ENCODE peak calls at places on chromosome 10, in four cellular contexts. B is GM06990, J is AG04449, I is MCF 10A. S is an unnamed sample.

GRCh38 chr10:50552771-50553535 is 70.8 kb downstream of the SGMS1 start:
- DNase-seq in B (no peak), J (no peak), I (peak; percentile 66), S (no peak)

GRCh38 chr10:68561804-68562649 is 1.9 kb downstream of the TET1 start:
- DNase-seq in B (no peak), J (no peak), I (no peak), S (no peak)

GRCh38 chr10:118594392-118595063 is 920 bp downstream of the PRLHR start:
- DNase-seq in B (no peak), J (no peak), I (no peak), S (no peak)

GRCh38 chr10:47239211-47239610 is 60.8 kb upstream of the GDF10 start:
- DNase-seq in B (no peak), J (no peak), I (no peak), S (no peak)

GRCh38 chr10:42795701-42796100 is 13.1 kb downstream of the BMS1 start:
- DNase-seq in B (no peak), J (no peak), I (no peak), S (no peak)

GRCh38 chr10:35458500-35459448 is 122.5 kb downstream of the CCNY start:
- DNase-seq in B (no peak), J (no peak), I (no peak), S (no peak)

GRCh38 chr10:8158439-8159071 is 104.1 kb downstream of the GATA3 start:
- DNase-seq in B (no peak), J (no peak), I (peak; percentile 63), S (no peak)

GRCh38 chr10:78594938-78595645 is 473.7 kb upstream of the ZMIZ1 start:
- DNase-seq in B (no peak), J (no peak), I (no peak), S (no peak)

GRCh38 chr10:14142631-14143270 is 188.0 kb downstream of the FRMD4A start:
- DNase-seq in B (no peak), J (no peak), I (no peak), S (no peak)

GRCh38 chr10:13195016-13195415 is 33.7 kb downstream of the MCM10 start:
- DNase-seq in B (no peak), J (no peak), I (peak; percentile 43), S (no peak)

GRCh38 chr10:19331164-19331563 is 282.6 kb downstream of the MALRD1 start:
- DNase-seq in B (no peak), J (no peak), I (no peak), S (no peak)

GRCh38 chr10:36779238-36779846 is 346.1 kb upstream of the ANKRD30A start:
- DNase-seq in B (no peak), J (peak; percentile 41), I (peak; percentile 62), S (no peak)

GRCh38 chr10:784377-784758 is 94.9 kb upstream of the DIP2C start:
- DNase-seq in B (no peak), J (no peak), I (no peak), S (no peak)

GRCh38 chr10:782751-783648 is 93.5 kb upstream of the DIP2C start:
- DNase-seq in B (no peak), J (no peak), I (no peak), S (no peak)

GRCh38 chr10:785539-786214 is 96.2 kb upstream of the DIP2C start:
- DNase-seq in B (no peak), J (no peak), I (no peak), S (no peak)

GRCh38 chr10:786666-787512 is 97.4 kb upstream of the DIP2C start:
- DNase-seq in B (no peak), J (no peak), I (no peak), S (no peak)

GRCh38 chr10:784759-785538 is 95.5 kb upstream of the DIP2C start:
- DNase-seq in B (no peak), J (peak; percentile 33), I (peak; percentile 60), S (no peak)
- TF ChIP-seq CTCF in B (no peak), J (peak; percentile 43), I (peak; percentile 6), S (no peak)

GRCh38 chr10:116402858-116403257 is 24.8 kb upstream of the PNLIPRP3 start:
- DNase-seq in B (no peak), J (no peak), I (no peak), S (no peak)

GRCh38 chr10:116408716-116409115 is 18.9 kb upstream of the PNLIPRP3 start:
- DNase-seq in B (no peak), J (no peak), I (no peak), S (no peak)

GRCh38 chr10:116398224-116398623 is 29.4 kb upstream of the PNLIPRP3 start:
- DNase-seq in B (no peak), J (no peak), I (no peak), S (no peak)

DNA sequence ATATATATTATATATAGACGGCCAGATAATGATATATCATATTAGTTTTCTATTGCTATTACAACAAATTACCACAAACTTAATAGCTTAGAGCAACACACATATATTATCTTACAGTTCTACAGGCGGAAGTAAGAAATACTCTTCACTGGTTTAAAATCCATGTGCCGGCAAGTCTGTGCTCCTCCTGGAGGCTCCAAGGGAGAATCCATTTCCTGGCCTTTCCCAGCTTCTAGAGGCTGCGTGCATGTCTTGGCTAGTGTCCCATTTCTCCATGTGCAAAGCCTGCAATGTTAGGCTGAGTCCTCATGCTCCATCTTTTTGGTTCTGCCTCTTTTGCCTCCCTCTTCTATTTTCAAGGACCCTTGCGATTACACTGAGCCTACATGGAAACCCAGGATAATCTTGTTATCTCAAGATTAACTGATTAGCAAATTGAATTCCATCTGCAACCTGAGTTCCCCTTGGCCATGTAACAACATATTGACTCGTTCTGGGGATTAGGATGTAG is 23.9 kb upstream of the PNLIPRP3 start:
- DNase-seq in B (no peak), J (no peak), I (no peak), S (no peak)
- TF ChIP-seq CTCF in B (no peak), J (no peak), I (no peak), S (no peak)

GRCh38 chr10:85612833-85613232 is 753.8 kb downstream of the GRID1 start:
- DNase-seq in B (peak; percentile 19), J (no peak), I (no peak), S (no peak)
- TF ChIP-seq CTCF in B (peak; percentile 19), J (no peak), I (no peak), S (peak; percentile 49)

GRCh38 chr10:28250782-28251181 is 52.1 kb downstream of the MPP7 start:
- DNase-seq in B (no peak), J (no peak), I (peak; percentile 28), S (no peak)
- TF ChIP-seq CTCF in B (peak; percentile 26), J (peak; percentile 15), I (peak; percentile 60), S (peak; percentile 15)

GRCh38 chr10:61902448-61903183 is 1.1 kb downstream of the ARID5B start:
- DNase-seq in B (peak; percentile 46), J (no peak), I (peak; percentile 77), S (no peak)
- TF ChIP-seq CTCF in B (peak; percentile 34), J (peak; percentile 13), I (no peak), S (peak; percentile 5)

DNA sequence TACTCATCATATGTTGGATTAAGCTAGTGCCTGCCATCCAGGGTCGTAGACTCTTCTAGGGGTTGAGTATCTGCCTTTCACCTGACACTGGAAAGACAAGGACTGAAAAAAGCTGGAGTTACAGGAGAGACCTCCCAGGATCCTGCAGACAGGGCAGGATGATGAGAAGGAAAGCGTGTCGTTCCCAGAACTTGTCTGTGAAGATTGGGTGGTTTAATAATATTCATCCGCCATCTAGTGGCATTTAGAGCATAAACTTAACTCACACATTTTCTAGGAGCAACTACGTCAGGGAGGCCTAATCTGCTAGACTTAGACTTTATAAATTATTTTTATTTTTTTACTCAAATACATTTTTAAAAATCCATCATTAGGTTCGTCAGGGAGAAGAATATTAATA is 59.6 kb downstream of the ADRB1 start:
- DNase-seq in B (no peak), J (peak; percentile 23), I (peak; percentile 66), S (no peak)
- TF ChIP-seq CTCF in B (peak; percentile 50), J (peak; percentile 30), I (peak; percentile 46), S (peak; percentile 48)

GRCh38 chr10:70206762-70207161 is 26.5 kb downstream of the PPA1 start:
- DNase-seq in B (no peak), J (no peak), I (no peak), S (no peak)
- TF ChIP-seq CTCF in B (no peak), J (no peak), I (no peak), S (no peak)